ENCODE peak calls at places on chromosomes 11 and 22, in nine cellular contexts. L, Y, H, G, W, V, T, E and O are unnamed samples.

GRCh38 chr11:65499713-65500261 is 942 bp downstream of the MALAT1 start:
- DNase-seq in L (no peak), Y (no peak), H (no peak), G (no peak), W (no peak), V (no peak), T (no peak), E (peak; percentile 38), O (no peak)

GRCh38 chr22:23385301-23386244 is 194.5 kb downstream of the IGLL1 start:
- DNase-seq in L (peak; percentile 75), Y (peak; percentile 91), H (peak; percentile 64), G (peak; percentile 82), W (peak; percentile 90), V (peak; percentile 91), T (peak; percentile 59), E (peak; percentile 73), O (peak; percentile 80)

GRCh38 chr11:114063829-114064201 is 4.3 kb downstream of the ZBTB16 start:
- DNase-seq in L (no peak), Y (no peak), H (no peak), G (no peak), W (no peak), V (no peak), T (no peak), E (no peak), O (no peak)

GRCh38 chr22:19271856-19272535 is 19.5 kb downstream of the CLTCL1 start:
- DNase-seq in L (no peak), Y (no peak), H (no peak), G (no peak), W (no peak), V (no peak), T (no peak), E (no peak), O (peak; percentile 90)

GRCh38 chr11:27201454-27202302 is 161.1 kb downstream of the BBOX1 start:
- DNase-seq in L (peak; percentile 67), Y (no peak), H (no peak), G (peak; percentile 15), W (no peak), V (peak; percentile 93), T (peak; percentile 70), E (no peak), O (peak; percentile 96)

GRCh38 chr11:120224872-120225371 is 14.1 kb downstream of the OAF start:
- DNase-seq in L (no peak), Y (no peak), H (no peak), G (no peak), W (no peak), V (no peak), T (no peak), E (no peak), O (no peak)

GRCh38 chr11:104064016-104064630 is 27.7 kb downstream of the DDI1 start:
- DNase-seq in L (no peak), Y (no peak), H (no peak), G (no peak), W (no peak), V (no peak), T (no peak), E (no peak), O (no peak)

GRCh38 chr22:43826142-43827093 is 14.3 kb upstream of the EFCAB6 start:
- DNase-seq in L (no peak), Y (peak; percentile 50), H (peak; percentile 19), G (peak; percentile 45), W (no peak), V (peak; percentile 41), T (no peak), E (no peak), O (peak; percentile 62)

GRCh38 chr11:63999349-64000025 is 13.2 kb downstream of the OTUB1 start:
- DNase-seq in L (peak; percentile 54), Y (no peak), H (no peak), G (peak; percentile 29), W (peak; percentile 62), V (peak; percentile 85), T (peak; percentile 33), E (peak; percentile 48), O (peak; percentile 85)

GRCh38 chr22:41844036-41844435 is 11.1 kb downstream of the SREBF2 start:
- DNase-seq in L (no peak), Y (no peak), H (no peak), G (no peak), W (peak; percentile 30), V (no peak), T (no peak), E (no peak), O (no peak)

GRCh38 chr11:46696212-46696558 is 4.2 kb downstream of the ARHGAP1 start:
- DNase-seq in L (peak; percentile 82), Y (peak; percentile 83), H (peak; percentile 76), G (peak; percentile 93), W (no peak), V (no peak), T (no peak), E (no peak), O (no peak)

GRCh38 chr11:134170909-134171281 is 52.9 kb downstream of the NCAPD3 start:
- DNase-seq in L (no peak), Y (no peak), H (no peak), G (no peak), W (no peak), V (no peak), T (no peak), E (no peak), O (no peak)

GRCh38 chr11:67306769-67307544 is 3.6 kb downstream of the SSH3 start:
- DNase-seq in L (no peak), Y (no peak), H (no peak), G (no peak), W (no peak), V (peak; percentile 20), T (no peak), E (no peak), O (no peak)

GRCh38 chr11:45450189-45450588 is 164.0 kb upstream of the SYT13 start:
- DNase-seq in L (no peak), Y (no peak), H (no peak), G (no peak), W (no peak), V (no peak), T (no peak), E (no peak), O (no peak)

GRCh38 chr11:117220568-117220967 is 11.3 kb downstream of the PCSK7 start:
- DNase-seq in L (peak; percentile 68), Y (no peak), H (peak; percentile 50), G (peak; percentile 69), W (no peak), V (no peak), T (no peak), E (no peak), O (no peak)

GRCh38 chr11:1653541-1654387 is 24.2 kb downstream of the KRTAP5-5 start:
- DNase-seq in L (no peak), Y (no peak), H (no peak), G (no peak), W (no peak), V (no peak), T (no peak), E (no peak), O (no peak)

GRCh38 chr11:107496011-107496410 is 38.4 kb upstream of the CWF19L2 start:
- DNase-seq in L (no peak), Y (no peak), H (no peak), G (no peak), W (no peak), V (no peak), T (peak; percentile 84), E (no peak), O (peak; percentile 10)